ENCODE peak calls at places on chromosomes 11 and 22, in eight cellular contexts. One of them, this sample, is unnamed.

GRCh38 chr22:39498368-39498767 is 3.7 kb upstream of the MIEF1 start:
- DNase-seq in WTC11: no peak
- DNase-seq in AG09319: no peak
- DNase-seq in kidney: peak
- DNase-seq in dorsolateral prefrontal cortex: no peak
- DNase-seq in epithelial cell of esophagus: no peak
- DNase-seq in bronchial epithelial cell: no peak
- DNase-seq in gastrocnemius medialis: no peak
- DNase-seq in this sample: no peak

GRCh38 chr11:16789560-16790483 is 51.4 kb downstream of the C11orf58 start:
- DNase-seq in gastrocnemius medialis: no peak
- DNase-seq in WTC11: no peak
- DNase-seq in kidney: no peak
- DNase-seq in dorsolateral prefrontal cortex: no peak
- DNase-seq in bronchial epithelial cell: no peak
- DNase-seq in AG09319: no peak
- DNase-seq in epithelial cell of esophagus: no peak
- DNase-seq in this sample: peak

GRCh38 chr11:87895021-87895420 is 280.2 kb downstream of the RAB38 start:
- DNase-seq in epithelial cell of esophagus: no peak
- DNase-seq in gastrocnemius medialis: no peak
- DNase-seq in bronchial epithelial cell: no peak
- DNase-seq in kidney: no peak
- DNase-seq in WTC11: no peak
- DNase-seq in AG09319: no peak
- DNase-seq in dorsolateral prefrontal cortex: no peak
- DNase-seq in this sample: no peak

GRCh38 chr11:93166194-93166593 is 31.6 kb downstream of the SLC36A4 start:
- DNase-seq in dorsolateral prefrontal cortex: no peak
- DNase-seq in AG09319: no peak
- DNase-seq in WTC11: no peak
- DNase-seq in epithelial cell of esophagus: no peak
- DNase-seq in bronchial epithelial cell: no peak
- DNase-seq in gastrocnemius medialis: no peak
- DNase-seq in kidney: no peak
- DNase-seq in this sample: no peak

GRCh38 chr11:72233773-72234513 is 9.4 kb downstream of the INPPL1 start:
- DNase-seq in WTC11: no peak
- DNase-seq in gastrocnemius medialis: no peak
- DNase-seq in AG09319: no peak
- DNase-seq in bronchial epithelial cell: no peak
- DNase-seq in kidney: no peak
- DNase-seq in dorsolateral prefrontal cortex: no peak
- DNase-seq in epithelial cell of esophagus: no peak
- DNase-seq in this sample: no peak

GRCh38 chr11:65003282-65003681 is 6.5 kb upstream of the BATF2 start:
- DNase-seq in kidney: no peak
- DNase-seq in dorsolateral prefrontal cortex: no peak
- DNase-seq in WTC11: no peak
- DNase-seq in gastrocnemius medialis: no peak
- DNase-seq in bronchial epithelial cell: peak
- DNase-seq in AG09319: no peak
- DNase-seq in epithelial cell of esophagus: peak
- DNase-seq in this sample: no peak

GRCh38 chr22:44204937-44205712 is 24.4 kb downstream of the PARVG start:
- DNase-seq in gastrocnemius medialis: no peak
- DNase-seq in WTC11: peak
- DNase-seq in bronchial epithelial cell: no peak
- DNase-seq in AG09319: no peak
- DNase-seq in epithelial cell of esophagus: no peak
- DNase-seq in kidney: no peak
- DNase-seq in dorsolateral prefrontal cortex: no peak
- DNase-seq in this sample: no peak

GRCh38 chr22:28948404-28948803 is 65.0 kb downstream of the ZNRF3 start:
- DNase-seq in dorsolateral prefrontal cortex: no peak
- DNase-seq in kidney: no peak
- DNase-seq in epithelial cell of esophagus: no peak
- DNase-seq in bronchial epithelial cell: no peak
- DNase-seq in WTC11: no peak
- DNase-seq in AG09319: no peak
- DNase-seq in gastrocnemius medialis: no peak
- DNase-seq in this sample: no peak

GRCh38 chr11:69911310-69912160 is 92.3 kb upstream of the FGF3 start:
- DNase-seq in kidney: peak
- DNase-seq in dorsolateral prefrontal cortex: no peak
- DNase-seq in epithelial cell of esophagus: no peak
- DNase-seq in WTC11: peak
- DNase-seq in AG09319: no peak
- DNase-seq in gastrocnemius medialis: no peak
- DNase-seq in bronchial epithelial cell: no peak
- DNase-seq in this sample: peak

GRCh38 chr11:69910519-69911309 is 91.5 kb upstream of the FGF3 start:
- DNase-seq in gastrocnemius medialis: no peak
- DNase-seq in bronchial epithelial cell: no peak
- DNase-seq in epithelial cell of esophagus: no peak
- DNase-seq in dorsolateral prefrontal cortex: no peak
- DNase-seq in kidney: peak
- DNase-seq in WTC11: peak
- DNase-seq in AG09319: no peak
- DNase-seq in this sample: peak

GRCh38 chr11:69908511-69909220 is 89.5 kb upstream of the FGF3 start:
- DNase-seq in dorsolateral prefrontal cortex: no peak
- DNase-seq in AG09319: no peak
- DNase-seq in bronchial epithelial cell: no peak
- DNase-seq in gastrocnemius medialis: no peak
- DNase-seq in epithelial cell of esophagus: no peak
- DNase-seq in WTC11: peak
- DNase-seq in kidney: peak
- DNase-seq in this sample: peak

GRCh38 chr11:69907611-69908010 is 88.4 kb upstream of the FGF3 start:
- DNase-seq in bronchial epithelial cell: no peak
- DNase-seq in kidney: peak
- DNase-seq in gastrocnemius medialis: no peak
- DNase-seq in AG09319: no peak
- DNase-seq in dorsolateral prefrontal cortex: no peak
- DNase-seq in WTC11: no peak
- DNase-seq in epithelial cell of esophagus: no peak
- DNase-seq in this sample: peak

DNA sequence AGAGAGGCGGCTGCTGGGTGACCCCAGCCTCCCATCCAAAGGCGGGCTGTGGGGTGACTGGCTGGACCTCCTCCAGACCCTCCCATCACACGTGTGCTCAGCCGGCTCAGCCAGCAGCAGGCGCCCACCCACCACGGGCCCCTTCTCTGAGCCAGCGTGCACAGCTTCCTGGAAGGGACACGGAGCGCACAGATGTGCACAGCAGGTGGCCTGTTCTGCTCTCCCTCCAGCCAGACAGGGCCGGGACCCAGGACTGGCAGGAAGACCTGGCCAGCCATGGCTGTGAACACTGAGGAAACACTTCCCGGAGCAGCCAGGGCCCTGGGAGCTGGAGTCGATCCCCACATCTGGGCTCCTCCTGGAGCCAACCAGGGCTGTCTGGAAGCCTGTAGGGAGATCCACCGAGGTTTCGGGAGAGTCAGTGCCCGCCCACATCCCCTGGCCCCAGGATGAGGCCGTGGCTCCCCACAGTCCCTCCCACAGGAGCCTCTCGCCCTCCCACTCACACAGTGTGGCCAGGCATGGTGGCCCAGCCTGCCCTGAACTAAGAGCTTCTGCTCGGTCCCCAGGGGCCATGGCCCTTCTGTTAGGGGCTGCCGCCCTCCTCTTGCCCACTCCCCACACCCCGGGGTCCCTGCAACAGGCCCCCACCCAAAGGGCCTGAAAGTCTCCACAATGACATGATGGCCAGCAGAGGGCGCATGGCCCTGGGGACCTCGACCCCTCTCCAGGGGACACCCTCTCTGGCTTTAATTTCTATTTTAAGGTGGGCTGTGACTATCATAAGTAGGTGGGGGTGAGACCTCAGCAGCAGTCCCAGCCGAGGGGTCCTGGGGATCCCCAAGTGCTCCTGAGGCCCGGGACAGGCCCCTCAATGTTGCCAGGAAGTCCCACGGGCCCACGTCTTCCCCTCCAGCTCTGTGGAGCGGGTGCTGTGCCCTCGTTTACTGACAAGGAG is 90.6 kb upstream of the FGF3 start:
- DNase-seq in dorsolateral prefrontal cortex: no peak
- DNase-seq in WTC11: peak
- DNase-seq in bronchial epithelial cell: no peak
- DNase-seq in AG09319: no peak
- DNase-seq in kidney: peak
- DNase-seq in epithelial cell of esophagus: no peak
- DNase-seq in gastrocnemius medialis: no peak
- DNase-seq in this sample: peak
- TF ChIP-seq CTCF in dorsolateral prefrontal cortex: peak
- TF ChIP-seq CTCF in WTC11: peak
- TF ChIP-seq CTCF in bronchial epithelial cell: peak
- TF ChIP-seq CTCF in AG09319: peak
- TF ChIP-seq CTCF in kidney: peak
- TF ChIP-seq CTCF in epithelial cell of esophagus: peak
- TF ChIP-seq CTCF in gastrocnemius medialis: no peak
- TF ChIP-seq CTCF in this sample: peak

GRCh38 chr22:21727768-21728167 is 7.8 kb downstream of the YPEL1 start:
- DNase-seq in gastrocnemius medialis: no peak
- DNase-seq in AG09319: no peak
- DNase-seq in dorsolateral prefrontal cortex: no peak
- DNase-seq in bronchial epithelial cell: no peak
- DNase-seq in WTC11: no peak
- DNase-seq in kidney: no peak
- DNase-seq in epithelial cell of esophagus: no peak
- DNase-seq in this sample: no peak

GRCh38 chr22:21727159-21727558 is 8.4 kb downstream of the YPEL1 start:
- DNase-seq in AG09319: no peak
- DNase-seq in WTC11: no peak
- DNase-seq in dorsolateral prefrontal cortex: no peak
- DNase-seq in bronchial epithelial cell: no peak
- DNase-seq in epithelial cell of esophagus: no peak
- DNase-seq in gastrocnemius medialis: no peak
- DNase-seq in kidney: no peak
- DNase-seq in this sample: no peak

GRCh38 chr22:21725956-21726649 is 9.5 kb downstream of the YPEL1 start:
- DNase-seq in WTC11: peak
- DNase-seq in epithelial cell of esophagus: no peak
- DNase-seq in dorsolateral prefrontal cortex: no peak
- DNase-seq in bronchial epithelial cell: no peak
- DNase-seq in AG09319: no peak
- DNase-seq in gastrocnemius medialis: no peak
- DNase-seq in kidney: no peak
- DNase-seq in this sample: no peak

GRCh38 chr22:21728270-21728669 is 7.3 kb downstream of the YPEL1 start:
- DNase-seq in dorsolateral prefrontal cortex: no peak
- DNase-seq in AG09319: no peak
- DNase-seq in epithelial cell of esophagus: no peak
- DNase-seq in kidney: no peak
- DNase-seq in gastrocnemius medialis: no peak
- DNase-seq in WTC11: no peak
- DNase-seq in bronchial epithelial cell: no peak
- DNase-seq in this sample: no peak

DNA sequence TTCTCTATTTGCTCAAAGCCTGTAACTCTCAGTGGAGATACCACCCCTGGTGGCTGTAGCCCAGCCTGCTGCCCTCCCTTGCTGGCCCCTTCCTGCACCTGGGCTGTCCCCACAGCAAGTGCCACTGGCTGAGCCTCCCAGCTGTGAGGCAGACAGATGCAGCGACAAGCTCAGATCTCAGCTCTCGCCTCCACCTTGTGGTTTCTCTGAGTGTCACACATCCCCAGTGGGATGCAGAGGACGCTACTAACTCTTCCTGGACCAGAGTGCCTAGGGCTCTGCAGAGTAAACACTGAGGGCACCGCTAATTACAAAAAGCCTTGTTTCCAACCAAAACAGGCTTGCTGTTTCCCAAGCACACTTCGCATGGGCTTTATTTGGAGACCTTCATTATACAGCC is 8.9 kb downstream of the YPEL1 start:
- DNase-seq in AG09319: no peak
- DNase-seq in WTC11: peak
- DNase-seq in epithelial cell of esophagus: peak
- DNase-seq in dorsolateral prefrontal cortex: no peak
- DNase-seq in gastrocnemius medialis: no peak
- DNase-seq in bronchial epithelial cell: no peak
- DNase-seq in kidney: no peak
- DNase-seq in this sample: no peak
- TF ChIP-seq CTCF in AG09319: peak
- TF ChIP-seq CTCF in WTC11: no peak
- TF ChIP-seq CTCF in epithelial cell of esophagus: peak
- TF ChIP-seq CTCF in dorsolateral prefrontal cortex: no peak
- TF ChIP-seq CTCF in gastrocnemius medialis: no peak
- TF ChIP-seq CTCF in bronchial epithelial cell: peak
- TF ChIP-seq CTCF in kidney: peak
- TF ChIP-seq CTCF in this sample: peak

DNA sequence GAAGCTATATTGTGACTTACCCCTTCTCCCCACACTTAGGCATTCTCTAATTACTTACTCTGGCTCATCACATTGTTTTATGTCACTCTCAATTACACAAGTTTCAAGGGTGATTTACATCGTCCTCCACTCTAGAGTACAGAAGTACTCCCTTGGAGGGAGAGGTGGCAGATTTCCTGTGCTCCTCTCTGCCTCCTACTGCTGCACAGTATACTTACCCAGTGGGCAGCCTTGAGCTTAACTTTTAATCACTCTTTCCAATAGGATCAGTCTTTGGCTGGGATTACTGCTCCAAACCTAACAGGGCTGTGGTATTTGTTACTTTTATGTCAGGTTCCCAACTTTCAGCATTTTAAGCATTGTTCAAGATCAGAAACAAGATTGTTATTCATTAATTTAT is 211.5 kb downstream of the AASDHPPT start:
- DNase-seq in dorsolateral prefrontal cortex: no peak
- DNase-seq in kidney: no peak
- DNase-seq in bronchial epithelial cell: no peak
- DNase-seq in gastrocnemius medialis: no peak
- DNase-seq in WTC11: no peak
- DNase-seq in AG09319: no peak
- DNase-seq in epithelial cell of esophagus: no peak
- DNase-seq in this sample: no peak
- TF ChIP-seq CTCF in dorsolateral prefrontal cortex: no peak
- TF ChIP-seq CTCF in kidney: no peak
- TF ChIP-seq CTCF in bronchial epithelial cell: no peak
- TF ChIP-seq CTCF in gastrocnemius medialis: no peak
- TF ChIP-seq CTCF in WTC11: no peak
- TF ChIP-seq CTCF in AG09319: peak
- TF ChIP-seq CTCF in epithelial cell of esophagus: no peak
- TF ChIP-seq CTCF in this sample: peak

GRCh38 chr11:77179048-77179447 is 51.0 kb downstream of the MYO7A start:
- DNase-seq in dorsolateral prefrontal cortex: peak
- DNase-seq in bronchial epithelial cell: no peak
- DNase-seq in epithelial cell of esophagus: no peak
- DNase-seq in kidney: peak
- DNase-seq in AG09319: no peak
- DNase-seq in gastrocnemius medialis: no peak
- DNase-seq in WTC11: no peak
- DNase-seq in this sample: peak

GRCh38 chr11:77181799-77182541 is 53.9 kb downstream of the MYO7A start:
- DNase-seq in dorsolateral prefrontal cortex: no peak
- DNase-seq in gastrocnemius medialis: no peak
- DNase-seq in bronchial epithelial cell: no peak
- DNase-seq in kidney: peak
- DNase-seq in AG09319: no peak
- DNase-seq in epithelial cell of esophagus: no peak
- DNase-seq in WTC11: no peak
- DNase-seq in this sample: peak

GRCh38 chr11:77179681-77180080 is 51.6 kb downstream of the MYO7A start:
- DNase-seq in epithelial cell of esophagus: no peak
- DNase-seq in gastrocnemius medialis: no peak
- DNase-seq in AG09319: no peak
- DNase-seq in kidney: peak
- DNase-seq in WTC11: no peak
- DNase-seq in bronchial epithelial cell: no peak
- DNase-seq in dorsolateral prefrontal cortex: no peak
- DNase-seq in this sample: peak

GRCh38 chr11:77181226-77181625 is 53.2 kb downstream of the MYO7A start:
- DNase-seq in epithelial cell of esophagus: no peak
- DNase-seq in WTC11: no peak
- DNase-seq in gastrocnemius medialis: no peak
- DNase-seq in bronchial epithelial cell: no peak
- DNase-seq in kidney: peak
- DNase-seq in AG09319: no peak
- DNase-seq in dorsolateral prefrontal cortex: no peak
- DNase-seq in this sample: peak

GRCh38 chr11:77180346-77180745 is 52.3 kb downstream of the MYO7A start:
- DNase-seq in WTC11: no peak
- DNase-seq in kidney: peak
- DNase-seq in gastrocnemius medialis: no peak
- DNase-seq in bronchial epithelial cell: no peak
- DNase-seq in AG09319: no peak
- DNase-seq in epithelial cell of esophagus: no peak
- DNase-seq in dorsolateral prefrontal cortex: no peak
- DNase-seq in this sample: peak
- TF ChIP-seq CTCF in WTC11: no peak
- TF ChIP-seq CTCF in kidney: no peak
- TF ChIP-seq CTCF in gastrocnemius medialis: no peak
- TF ChIP-seq CTCF in bronchial epithelial cell: no peak
- TF ChIP-seq CTCF in AG09319: no peak
- TF ChIP-seq CTCF in epithelial cell of esophagus: no peak
- TF ChIP-seq CTCF in dorsolateral prefrontal cortex: no peak
- TF ChIP-seq CTCF in this sample: no peak

This sample was measured in chondrocyte.